ENCODE peak calls at places on chromosomes 13 and 19, in six cellular contexts. One of them, this sample, is unnamed.

GRCh38 chr13:113653264-113654174 is 4.5 kb downstream of the ATP4B start:
- DNase-seq in tibial artery: peak; percentile 58
- DNase-seq in heart right ventricle: no peak
- DNase-seq in cardiac fibroblast: no peak
- DNase-seq in HFF-Myc: no peak
- DNase-seq in mucosa of descending colon: peak; percentile 18
- DNase-seq in this sample: no peak

GRCh38 chr19:12834418-12834943 is at the start of gene RTBDN:
- DNase-seq in cardiac fibroblast: no peak
- DNase-seq in heart right ventricle: no peak
- DNase-seq in tibial artery: no peak
- DNase-seq in HFF-Myc: no peak
- DNase-seq in mucosa of descending colon: no peak
- DNase-seq in this sample: no peak

GRCh38 chr19:3275583-3276340 is 51.3 kb downstream of the CELF5 start:
- DNase-seq in tibial artery: no peak
- DNase-seq in cardiac fibroblast: peak; percentile 81
- DNase-seq in heart right ventricle: peak; percentile 68
- DNase-seq in mucosa of descending colon: peak; percentile 92
- DNase-seq in HFF-Myc: peak; percentile 22
- DNase-seq in this sample: peak; percentile 67

GRCh38 chr19:10701955-10702307 is 692 bp downstream of the QTRT1 start:
- DNase-seq in cardiac fibroblast: no peak
- DNase-seq in heart right ventricle: no peak
- DNase-seq in mucosa of descending colon: peak; percentile 55
- DNase-seq in tibial artery: no peak
- DNase-seq in HFF-Myc: no peak
- DNase-seq in this sample: no peak

GRCh38 chr19:39190768-39191167 is 6.0 kb upstream of the NCCRP1 start:
- DNase-seq in mucosa of descending colon: no peak
- DNase-seq in cardiac fibroblast: no peak
- DNase-seq in tibial artery: no peak
- DNase-seq in HFF-Myc: no peak
- DNase-seq in heart right ventricle: no peak
- DNase-seq in this sample: no peak

GRCh38 chr19:12665646-12666304 is 767 bp downstream of the MAN2B1 start:
- DNase-seq in tibial artery: no peak
- DNase-seq in mucosa of descending colon: no peak
- DNase-seq in cardiac fibroblast: no peak
- DNase-seq in HFF-Myc: no peak
- DNase-seq in heart right ventricle: no peak
- DNase-seq in this sample: no peak

GRCh38 chr13:114151565-114152284 is 19.3 kb upstream of the RASA3 start:
- DNase-seq in mucosa of descending colon: peak; percentile 92
- DNase-seq in cardiac fibroblast: no peak
- DNase-seq in HFF-Myc: no peak
- DNase-seq in heart right ventricle: no peak
- DNase-seq in tibial artery: no peak
- DNase-seq in this sample: peak; percentile 81

GRCh38 chr13:111027481-111028439 is 87.3 kb upstream of the ARHGEF7 start:
- DNase-seq in heart right ventricle: no peak
- DNase-seq in HFF-Myc: no peak
- DNase-seq in mucosa of descending colon: no peak
- DNase-seq in tibial artery: no peak
- DNase-seq in cardiac fibroblast: peak; percentile 29
- DNase-seq in this sample: peak; percentile 34

GRCh38 chr19:5134683-5135082 is 165.8 kb downstream of the KDM4B start:
- DNase-seq in HFF-Myc: no peak
- DNase-seq in mucosa of descending colon: no peak
- DNase-seq in cardiac fibroblast: no peak
- DNase-seq in heart right ventricle: no peak
- DNase-seq in tibial artery: no peak
- DNase-seq in this sample: no peak

GRCh38 chr13:48297131-48297786 is 6.3 kb upstream of the RB1 start:
- DNase-seq in HFF-Myc: no peak
- DNase-seq in cardiac fibroblast: no peak
- DNase-seq in tibial artery: no peak
- DNase-seq in mucosa of descending colon: no peak
- DNase-seq in heart right ventricle: no peak
- DNase-seq in this sample: no peak

GRCh38 chr19:20928371-20928770 is 5.3 kb downstream of the ZNF85 start:
- DNase-seq in tibial artery: no peak
- DNase-seq in cardiac fibroblast: peak; percentile 77
- DNase-seq in heart right ventricle: no peak
- DNase-seq in HFF-Myc: peak; percentile 14
- DNase-seq in mucosa of descending colon: no peak
- DNase-seq in this sample: peak; percentile 90

GRCh38 chr19:11145147-11145924 is 10.2 kb downstream of the SPC24 start:
- DNase-seq in heart right ventricle: no peak
- DNase-seq in mucosa of descending colon: no peak
- DNase-seq in tibial artery: no peak
- DNase-seq in cardiac fibroblast: no peak
- DNase-seq in HFF-Myc: no peak
- DNase-seq in this sample: no peak

GRCh38 chr13:59416561-59416960 is 747.2 kb downstream of the DIAPH3 start:
- DNase-seq in heart right ventricle: no peak
- DNase-seq in tibial artery: no peak
- DNase-seq in HFF-Myc: no peak
- DNase-seq in mucosa of descending colon: no peak
- DNase-seq in cardiac fibroblast: no peak
- DNase-seq in this sample: no peak

GRCh38 chr13:79799466-79799865 is 318.5 kb downstream of the NDFIP2 start:
- DNase-seq in tibial artery: no peak
- DNase-seq in heart right ventricle: no peak
- DNase-seq in mucosa of descending colon: no peak
- DNase-seq in HFF-Myc: no peak
- DNase-seq in cardiac fibroblast: no peak
- DNase-seq in this sample: peak; percentile 75

GRCh38 chr13:20121154-20121515 is 39.7 kb downstream of the GJA3 start:
- DNase-seq in HFF-Myc: no peak
- DNase-seq in mucosa of descending colon: no peak
- DNase-seq in cardiac fibroblast: no peak
- DNase-seq in heart right ventricle: no peak
- DNase-seq in tibial artery: no peak
- DNase-seq in this sample: no peak

GRCh38 chr13:41401371-41401770 is 56.0 kb upstream of the RGCC start:
- DNase-seq in mucosa of descending colon: no peak
- DNase-seq in HFF-Myc: no peak
- DNase-seq in tibial artery: no peak
- DNase-seq in cardiac fibroblast: no peak
- DNase-seq in heart right ventricle: no peak
- DNase-seq in this sample: no peak

GRCh38 chr13:40275636-40276035 is 390.8 kb downstream of the FOXO1 start:
- DNase-seq in tibial artery: no peak
- DNase-seq in cardiac fibroblast: peak; percentile 65
- DNase-seq in heart right ventricle: no peak
- DNase-seq in mucosa of descending colon: no peak
- DNase-seq in HFF-Myc: no peak
- DNase-seq in this sample: peak; percentile 57

GRCh38 chr13:29569253-29570057 is 26.0 kb downstream of the SLC7A1 start:
- DNase-seq in tibial artery: no peak
- DNase-seq in mucosa of descending colon: peak; percentile 59
- DNase-seq in HFF-Myc: no peak
- DNase-seq in cardiac fibroblast: no peak
- DNase-seq in heart right ventricle: no peak
- DNase-seq in this sample: no peak

GRCh38 chr13:43720780-43721397 is 65.9 kb downstream of the ENOX1 start:
- DNase-seq in mucosa of descending colon: no peak
- DNase-seq in HFF-Myc: no peak
- DNase-seq in tibial artery: no peak
- DNase-seq in cardiac fibroblast: peak; percentile 71
- DNase-seq in heart right ventricle: no peak
- DNase-seq in this sample: peak; percentile 74

GRCh38 chr13:90800082-90800746 is 547.3 kb upstream of the MIR17HG start:
- DNase-seq in heart right ventricle: peak; percentile 65
- DNase-seq in mucosa of descending colon: peak; percentile 33
- DNase-seq in tibial artery: peak; percentile 76
- DNase-seq in cardiac fibroblast: peak; percentile 3
- DNase-seq in HFF-Myc: no peak
- DNase-seq in this sample: no peak

GRCh38 chr13:45361596-45362206 is 20.7 kb upstream of the TPT1 start:
- DNase-seq in HFF-Myc: no peak
- DNase-seq in heart right ventricle: no peak
- DNase-seq in tibial artery: no peak
- DNase-seq in cardiac fibroblast: peak; percentile 69
- DNase-seq in mucosa of descending colon: no peak
- DNase-seq in this sample: peak; percentile 77

GRCh38 chr13:34577051-34577450 is 365.0 kb upstream of the NBEA start:
- DNase-seq in mucosa of descending colon: no peak
- DNase-seq in heart right ventricle: no peak
- DNase-seq in tibial artery: no peak
- DNase-seq in HFF-Myc: peak; percentile 6
- DNase-seq in cardiac fibroblast: peak; percentile 9
- DNase-seq in this sample: no peak

GRCh38 chr19:45117167-45117594 is 24.2 kb downstream of the PPP1R37 start:
- DNase-seq in tibial artery: no peak
- DNase-seq in mucosa of descending colon: peak; percentile 42
- DNase-seq in cardiac fibroblast: no peak
- DNase-seq in HFF-Myc: no peak
- DNase-seq in heart right ventricle: no peak
- DNase-seq in this sample: peak; percentile 31

GRCh38 chr13:91722267-91722884 is 324.0 kb downstream of the GPC5 start:
- DNase-seq in cardiac fibroblast: peak; percentile 31
- DNase-seq in HFF-Myc: no peak
- DNase-seq in heart right ventricle: no peak
- DNase-seq in mucosa of descending colon: no peak
- DNase-seq in tibial artery: no peak
- DNase-seq in this sample: peak; percentile 17

GRCh38 chr13:46850214-46850613 is 46.6 kb downstream of the HTR2A start:
- DNase-seq in heart right ventricle: no peak
- DNase-seq in tibial artery: no peak
- DNase-seq in cardiac fibroblast: no peak
- DNase-seq in HFF-Myc: no peak
- DNase-seq in mucosa of descending colon: no peak
- DNase-seq in this sample: no peak

DNA sequence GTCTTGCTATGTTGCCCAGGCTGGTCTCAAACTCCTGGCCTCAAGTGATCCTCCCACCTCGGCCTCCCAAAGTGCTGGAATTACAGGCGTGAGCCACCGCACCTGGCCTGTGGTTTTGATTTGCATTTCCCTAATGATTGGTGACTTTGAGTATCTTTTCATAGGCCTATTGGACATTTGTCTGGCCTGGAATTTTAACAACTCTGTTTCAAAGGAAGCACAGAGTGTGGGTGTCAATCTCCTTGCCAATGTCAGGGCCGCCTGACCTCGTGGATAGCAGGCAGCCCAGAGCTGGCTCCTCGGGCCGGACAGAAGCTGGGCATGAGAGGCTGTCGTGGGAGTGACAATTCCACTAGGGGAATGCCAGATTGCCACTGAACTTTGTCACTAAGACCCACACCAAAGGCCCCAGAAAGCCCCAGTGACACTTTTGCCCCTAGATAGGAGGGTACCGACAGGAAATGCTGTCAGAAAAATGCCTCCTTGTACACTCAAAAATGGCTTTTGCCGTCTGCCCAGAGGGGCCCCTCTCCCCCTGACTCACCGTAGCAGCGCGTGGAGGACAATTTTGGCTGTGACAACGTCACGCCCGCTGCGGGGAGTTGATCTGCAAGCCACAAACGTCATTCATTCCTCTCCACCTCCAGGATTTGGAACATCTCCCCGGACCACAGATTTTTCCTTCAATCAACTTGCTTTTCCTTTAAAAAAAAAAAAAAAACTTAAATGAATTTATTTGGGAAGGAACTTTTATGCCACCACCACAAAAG is 11.7 kb upstream of the ADGRE5 start:
- DNase-seq in cardiac fibroblast: peak; percentile 30
- DNase-seq in mucosa of descending colon: peak; percentile 52
- DNase-seq in heart right ventricle: no peak
- DNase-seq in HFF-Myc: no peak
- DNase-seq in tibial artery: peak; percentile 86
- DNase-seq in this sample: peak; percentile 63
- H3K4me3 ChIP-seq in cardiac fibroblast: no peak overlapping the region
- H3K4me3 ChIP-seq in mucosa of descending colon: no peak overlapping the region
- H3K4me3 ChIP-seq in heart right ventricle: no peak overlapping the region
- H3K4me3 ChIP-seq in HFF-Myc: no peak overlapping the region
- H3K4me3 ChIP-seq in tibial artery: peak overlapping the region; percentile 29
- H3K4me3 ChIP-seq in this sample: no peak overlapping the region

DNA sequence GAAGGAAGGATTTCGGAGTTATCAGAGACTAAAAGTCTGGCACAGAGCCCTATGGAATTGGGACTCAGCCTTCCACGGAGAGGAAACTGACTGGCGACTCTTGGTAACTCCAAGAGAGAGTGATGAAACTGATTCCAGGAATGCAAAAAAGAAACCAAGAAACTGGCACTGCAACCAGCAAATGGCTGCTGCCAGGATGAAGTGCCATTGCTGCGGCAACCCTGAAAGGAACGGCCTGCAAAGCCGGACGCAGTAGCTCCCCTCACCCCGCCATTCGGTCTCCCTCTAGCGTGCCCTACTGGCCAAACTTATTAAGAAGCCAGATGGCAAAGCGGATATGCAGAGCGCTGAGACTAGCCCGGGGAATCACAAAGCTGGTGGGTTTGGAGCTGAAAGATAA is 236.0 kb downstream of the PCDH9 start:
- DNase-seq in cardiac fibroblast: peak; percentile 83
- DNase-seq in heart right ventricle: peak; percentile 50
- DNase-seq in HFF-Myc: no peak
- DNase-seq in tibial artery: peak; percentile 70
- DNase-seq in mucosa of descending colon: peak; percentile 24
- DNase-seq in this sample: peak; percentile 50
- TF ChIP-seq CTCF in cardiac fibroblast: peak; percentile 85
- TF ChIP-seq CTCF in heart right ventricle: peak; percentile 58
- TF ChIP-seq CTCF in HFF-Myc: peak; percentile 20
- TF ChIP-seq CTCF in tibial artery: peak; percentile 29
- TF ChIP-seq CTCF in mucosa of descending colon: no peak
- TF ChIP-seq CTCF in this sample: peak; percentile 60

DNA sequence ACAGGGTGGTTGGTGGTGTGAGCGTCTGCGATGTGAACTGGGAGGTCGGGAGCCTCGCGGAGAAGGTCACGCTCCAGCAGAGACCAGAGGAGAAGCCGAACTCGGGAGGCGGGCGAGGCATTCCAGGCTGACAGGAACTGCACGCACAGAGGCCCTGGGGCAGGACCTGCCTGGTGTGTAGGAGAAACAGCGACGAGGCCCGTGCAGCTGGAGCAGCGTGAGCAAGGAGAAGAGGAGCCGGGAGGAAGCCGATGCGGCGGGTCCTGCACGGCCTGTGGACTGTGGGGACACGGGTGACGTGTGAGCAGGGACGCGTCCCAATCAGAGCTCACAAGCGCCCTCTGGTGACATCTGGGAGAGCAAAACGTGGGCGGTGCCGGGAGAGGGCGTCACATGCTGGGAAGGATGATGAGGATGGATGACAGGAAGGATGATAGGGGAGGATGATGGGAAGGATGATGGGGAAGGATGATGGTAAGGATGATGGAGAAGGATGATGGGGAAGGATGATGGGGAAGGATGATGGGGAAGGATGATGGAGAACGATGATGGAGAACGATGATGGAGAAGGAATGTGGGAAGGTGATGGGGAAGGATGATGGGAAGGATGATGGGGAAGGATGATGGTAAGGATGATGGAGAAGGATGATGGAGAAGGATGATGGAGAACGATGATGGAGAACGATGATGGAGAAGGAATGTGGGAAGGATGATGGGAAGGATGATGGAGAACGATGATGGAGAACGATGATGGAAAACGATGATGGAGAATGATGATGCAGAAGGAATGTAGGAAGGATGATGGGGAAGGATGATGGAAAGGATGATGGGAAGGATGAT is 16.1 kb upstream of the MADCAM1 start:
- DNase-seq in heart right ventricle: peak; percentile 84
- DNase-seq in HFF-Myc: no peak
- DNase-seq in tibial artery: peak; percentile 77
- DNase-seq in cardiac fibroblast: peak; percentile 72
- DNase-seq in mucosa of descending colon: peak; percentile 80
- DNase-seq in this sample: peak; percentile 55
- H3K4me3 ChIP-seq in heart right ventricle: no peak overlapping the region
- H3K4me3 ChIP-seq in HFF-Myc: no peak overlapping the region
- H3K4me3 ChIP-seq in tibial artery: peak overlapping the region; percentile 27
- H3K4me3 ChIP-seq in cardiac fibroblast: no peak overlapping the region
- H3K4me3 ChIP-seq in mucosa of descending colon: no peak overlapping the region
- H3K4me3 ChIP-seq in this sample: no peak overlapping the region

GRCh38 chr13:51599444-51600176 is 15.3 kb downstream of the WDFY2 start:
- DNase-seq in HFF-Myc: no peak
- DNase-seq in heart right ventricle: no peak
- DNase-seq in cardiac fibroblast: no peak
- DNase-seq in tibial artery: no peak
- DNase-seq in mucosa of descending colon: no peak
- DNase-seq in this sample: no peak
- TF ChIP-seq CTCF in HFF-Myc: no peak
- TF ChIP-seq CTCF in heart right ventricle: no peak
- TF ChIP-seq CTCF in cardiac fibroblast: no peak
- TF ChIP-seq CTCF in tibial artery: no peak
- TF ChIP-seq CTCF in mucosa of descending colon: no peak
- TF ChIP-seq CTCF in this sample: no peak